ENCODE peak calls at places on chromosomes 5 and 9, in eight cellular contexts. U is endothelial cell of umbilical vein; X is CD4-positive, alpha-beta memory T cell; T is adrenal gland; A is sigmoid colon; N is neuronal stem cell; Q is left lung; D is fibroblast of lung. L is an unnamed sample. For H3K9me3 and H3K36me3, the result is how much of the 10 kb centered on the place peaks cover.

GRCh38 chr5:139755892-139756671 is 39.5 kb upstream of the PSD2 start:
- DNase-seq in U (no peak), X (no peak), T (peak), A (no peak), N (no peak), Q (no peak), D (no peak), L (no peak)

GRCh38 chr9:83059417-83059816 is 3.5 kb downstream of the RASEF start:
- DNase-seq in U (no peak), X (no peak), T (no peak), A (no peak), N (no peak), Q (no peak), D (no peak), L (no peak)

GRCh38 chr9:126393876-126394275 is 67.2 kb downstream of the MVB12B start:
- DNase-seq in U (no peak), X (no peak), T (no peak), A (no peak), N (no peak), Q (no peak), D (peak), L (no peak)

GRCh38 chr5:99000221-99000620 is 71.4 kb upstream of the CHD1 start:
- DNase-seq in U (no peak), X (no peak), T (no peak), A (no peak), N (no peak), Q (no peak), D (no peak), L (no peak)

GRCh38 chr9:138025908-138026307 is 148.3 kb downstream of the CACNA1B start:
- DNase-seq in U (no peak), X (no peak), T (no peak), A (no peak), N (no peak), Q (no peak), D (no peak), L (no peak)

GRCh38 chr9:4382722-4383317 is 83.0 kb upstream of the GLIS3 start:
- DNase-seq in U (peak), X (peak), T (peak), A (no peak), N (peak), Q (no peak), D (peak), L (peak)

GRCh38 chr5:602466-603035 is 9.6 kb upstream of the CEP72 start:
- DNase-seq in U (no peak), X (no peak), T (no peak), A (peak), N (no peak), Q (no peak), D (no peak), L (no peak)

GRCh38 chr5:180436275-180436674 is 57.9 kb upstream of the CNOT6 start:
- DNase-seq in U (no peak), X (no peak), T (no peak), A (no peak), N (no peak), Q (no peak), D (no peak), L (no peak)

GRCh38 chr5:83401775-83402174 is 69.8 kb upstream of the VCAN start:
- DNase-seq in U (no peak), X (no peak), T (no peak), A (no peak), N (no peak), Q (no peak), D (no peak), L (no peak)

GRCh38 chr5:16894236-16895057 is 41.6 kb downstream of the MYO10 start:
- DNase-seq in U (peak), X (no peak), T (no peak), A (no peak), N (peak), Q (no peak), D (peak), L (peak)

GRCh38 chr5:153460421-153460820 is 30.0 kb upstream of the GRIA1 start:
- DNase-seq in U (no peak), X (no peak), T (no peak), A (no peak), N (no peak), Q (no peak), D (no peak), L (no peak)

GRCh38 chr5:17105744-17106450 is 111.5 kb upstream of the BASP1 start:
- DNase-seq in U (peak), X (no peak), T (no peak), A (no peak), N (no peak), Q (no peak), D (peak), L (no peak)

GRCh38 chr5:139296862-139297326 is 3.4 kb downstream of the MATR3 start:
- DNase-seq in U (no peak), X (no peak), T (no peak), A (no peak), N (no peak), Q (no peak), D (no peak), L (no peak)

GRCh38 chr5:68070641-68071191 is 144.8 kb upstream of the PIK3R1 start:
- DNase-seq in U (no peak), X (no peak), T (no peak), A (no peak), N (no peak), Q (no peak), D (no peak), L (no peak)

GRCh38 chr9:89179535-89179919 is 909 bp upstream of the SHC3 start:
- DNase-seq in U (no peak), X (no peak), T (no peak), A (no peak), N (no peak), Q (no peak), D (peak), L (no peak)

GRCh38 chr5:177402271-177403043 is 2.0 kb upstream of the PFN3 start:
- DNase-seq in U (no peak), X (peak), T (peak), A (no peak), N (peak), Q (peak), D (peak), L (peak)

GRCh38 chr5:6700686-6701355 is 12.4 kb upstream of the TENT4A start:
- DNase-seq in U (no peak), X (no peak), T (no peak), A (no peak), N (no peak), Q (no peak), D (no peak), L (peak)

GRCh38 chr9:87179556-87180340 is 232.4 kb upstream of the GAS1 start:
- DNase-seq in U (no peak), X (no peak), T (no peak), A (no peak), N (no peak), Q (no peak), D (no peak), L (no peak)

GRCh38 chr5:157198277-157199058 is 17.8 kb downstream of the ITK start:
- DNase-seq in U (no peak), X (no peak), T (no peak), A (no peak), N (no peak), Q (no peak), D (no peak), L (peak)

GRCh38 chr5:159332800-159333563 is 2.7 kb upstream of the IL12B start:
- DNase-seq in U (no peak), X (no peak), T (no peak), A (no peak), N (no peak), Q (no peak), D (no peak), L (no peak)

GRCh38 chr5:134568761-134569725 is 43.6 kb downstream of the JADE2 start:
- DNase-seq in U (peak), X (no peak), T (peak), A (peak), N (no peak), Q (peak), D (peak), L (peak)

GRCh38 chr9:111691686-111692329 is 30.4 kb downstream of the GNG10 start:
- DNase-seq in U (peak), X (peak), T (no peak), A (no peak), N (peak), Q (no peak), D (peak), L (peak)

GRCh38 chr5:139251281-139251687 is 42.3 kb upstream of the MATR3 start:
- DNase-seq in U (peak), X (peak), T (no peak), A (peak), N (no peak), Q (no peak), D (no peak), L (peak)

GRCh38 chr5:159341914-159342313 is 11.6 kb upstream of the IL12B start:
- DNase-seq in U (no peak), X (peak), T (peak), A (no peak), N (no peak), Q (peak), D (peak), L (peak)

GRCh38 chr9:84668204-84669007 is 1.1 kb upstream of the NTRK2 start:
- DNase-seq in U (peak), X (no peak), T (peak), A (no peak), N (peak), Q (peak), D (peak), L (peak)

GRCh38 chr5:136613243-136613642 is 247.9 kb upstream of the TRPC7 start:
- DNase-seq in U (no peak), X (no peak), T (no peak), A (no peak), N (no peak), Q (no peak), D (no peak), L (no peak)

GRCh38 chr9:27086818-27087680 is 22.0 kb upstream of the TEK start:
- DNase-seq in U (no peak), X (no peak), T (no peak), A (no peak), N (no peak), Q (no peak), D (peak), L (no peak)

GRCh38 chr9:91214086-91214485 is 147.6 kb downstream of the AUH start:
- DNase-seq in U (peak), X (no peak), T (no peak), A (no peak), N (no peak), Q (no peak), D (no peak), L (no peak)

GRCh38 chr9:90095682-90096081 is 490.9 kb downstream of the GADD45G start:
- DNase-seq in U (no peak), X (no peak), T (no peak), A (no peak), N (no peak), Q (no peak), D (no peak), L (peak)

GRCh38 chr9:123323482-123324013 is 32.4 kb upstream of the CRB2 start:
- DNase-seq in U (no peak), X (no peak), T (no peak), A (no peak), N (no peak), Q (no peak), D (no peak), L (no peak)

GRCh38 chr9:133135193-133135745 is 14.2 kb upstream of the RALGDS start:
- DNase-seq in U (peak), X (no peak), T (peak), A (peak), N (no peak), Q (peak), D (peak), L (peak)

GRCh38 chr5:89083791-89084190 is 200.8 kb upstream of the MEF2C start:
- DNase-seq in U (no peak), X (no peak), T (no peak), A (no peak), N (no peak), Q (no peak), D (peak), L (no peak)

GRCh38 chr5:179257190-179257741 is 88.0 kb downstream of the ADAMTS2 start:
- DNase-seq in U (no peak), X (no peak), T (no peak), A (peak), N (no peak), Q (no peak), D (no peak), L (no peak)

DNA sequence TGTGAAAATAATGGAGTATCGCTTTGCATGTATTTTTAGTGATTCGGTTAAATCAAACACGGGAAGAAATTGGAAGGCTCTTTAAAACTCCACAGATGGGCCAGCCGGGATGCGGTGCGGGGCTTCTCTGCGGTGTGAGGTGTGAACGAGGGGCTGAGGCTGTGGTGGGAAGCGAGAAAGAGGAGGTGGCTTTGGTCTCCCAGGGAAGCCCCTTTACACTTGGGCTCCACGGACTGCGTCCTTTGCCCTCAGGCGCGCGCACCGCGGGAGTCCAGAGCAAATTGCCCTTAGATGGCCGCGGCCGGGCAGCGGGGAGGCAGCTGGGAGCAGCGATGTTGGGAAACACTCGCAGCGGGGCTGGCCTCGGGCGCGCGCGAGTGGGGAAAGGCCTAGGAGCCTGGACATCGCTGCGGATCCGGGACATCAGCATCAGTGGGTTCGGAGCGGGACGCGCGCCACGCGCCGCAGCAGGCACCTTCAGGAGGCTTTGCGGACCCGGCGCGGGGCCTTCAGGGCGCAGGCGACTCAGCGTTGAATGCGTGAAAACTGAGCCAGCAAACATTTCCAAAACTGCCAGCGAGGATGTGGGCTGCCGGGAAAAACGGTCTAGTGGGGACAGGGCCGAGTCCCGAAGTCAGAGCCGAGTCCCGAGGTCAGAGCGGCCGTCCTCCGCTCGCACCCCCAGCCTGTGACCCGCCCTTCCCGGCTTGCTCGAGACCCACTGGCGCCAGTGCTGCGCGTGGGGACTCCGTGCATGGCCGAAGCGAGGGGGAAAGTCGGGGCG is 6.5 kb downstream of the IRX1 start:
- DNase-seq in U (no peak), X (no peak), T (no peak), A (no peak), N (no peak), Q (no peak), D (no peak), L (no peak)
- H3K9me3 ChIP-seq in U (under half), X (under half), T (under half), A (under half), N (under half), Q (under half), D (under half), L (under half)

GRCh38 chr5:76782444-76782843 is 36.4 kb upstream of the F2RL1 start:
- DNase-seq in U (peak), X (no peak), T (no peak), A (no peak), N (no peak), Q (no peak), D (no peak), L (no peak)
- H3K27ac ChIP-seq in U (peak), X (no peak), T (no peak), A (no peak), N (no peak), Q (no peak), D (no peak), L (no peak)

GRCh38 chr5:149963722-149964121 is 3.2 kb downstream of the SLC26A2 start:
- DNase-seq in U (no peak), X (no peak), T (no peak), A (no peak), N (no peak), Q (no peak), D (no peak), L (peak)

GRCh38 chr5:149962040-149962439 is 1.5 kb downstream of the SLC26A2 start:
- DNase-seq in U (peak), X (peak), T (peak), A (no peak), N (no peak), Q (no peak), D (peak), L (peak)

GRCh38 chr5:149961186-149961685 is 678 bp downstream of the SLC26A2 start:
- DNase-seq in U (peak), X (peak), T (no peak), A (no peak), N (no peak), Q (no peak), D (no peak), L (no peak)

GRCh38 chr5:149960272-149961185 is at the start of gene SLC26A2:
- DNase-seq in U (peak), X (peak), T (peak), A (peak), N (peak), Q (peak), D (peak), L (peak)

GRCh38 chr5:149962601-149963300 is 2.2 kb downstream of the SLC26A2 start:
- DNase-seq in U (no peak), X (no peak), T (no peak), A (no peak), N (no peak), Q (no peak), D (no peak), L (no peak)
- H3K36me3 ChIP-seq in U (under half), X (under half), T (under half), A (under half), N (under half), Q (under half), D (under half), L (under half)

DNA sequence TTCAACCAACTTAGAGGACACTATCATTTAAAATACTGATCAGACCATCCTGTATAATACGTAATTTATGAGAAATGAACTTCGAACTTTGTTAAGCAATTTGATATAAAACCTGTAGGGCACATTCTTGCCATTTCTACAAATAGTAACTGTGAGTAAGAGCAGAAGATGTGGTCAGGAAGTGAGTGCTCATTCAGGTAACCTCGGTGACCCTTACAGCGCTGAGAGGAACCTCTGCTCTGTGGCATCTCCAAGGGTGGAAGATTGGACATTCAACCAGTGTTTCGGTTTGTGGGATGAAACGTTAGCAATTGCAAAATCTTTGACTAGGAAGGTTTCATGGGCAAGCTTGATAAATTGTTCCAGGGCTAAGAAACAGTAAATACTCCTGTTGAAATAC is 194.8 kb upstream of the IRX2 start:
- DNase-seq in U (no peak), X (no peak), T (no peak), A (no peak), N (no peak), Q (no peak), D (no peak), L (no peak)
- H3K9me3 ChIP-seq in U (under half), X (under half), T (under half), A (under half), N (under half), Q (under half), D (under half), L (under half)

GRCh38 chr9:136662326-136662655 is 425 bp upstream of the EGFL7 start:
- DNase-seq in U (no peak), X (no peak), T (no peak), A (no peak), N (no peak), Q (no peak), D (no peak), L (no peak)

GRCh38 chr9:136664799-136665082 is 2.0 kb downstream of the EGFL7 start:
- DNase-seq in U (no peak), X (no peak), T (no peak), A (no peak), N (no peak), Q (no peak), D (no peak), L (no peak)

GRCh38 chr9:136662656-136663310 is at the start of gene EGFL7:
- DNase-seq in U (peak), X (no peak), T (peak), A (no peak), N (no peak), Q (no peak), D (no peak), L (no peak)

GRCh38 chr9:136664000-136664798 is 1.5 kb downstream of the EGFL7 start:
- DNase-seq in U (no peak), X (no peak), T (peak), A (no peak), N (no peak), Q (no peak), D (no peak), L (no peak)

GRCh38 chr9:136663311-136663679 is 579 bp downstream of the EGFL7 start:
- DNase-seq in U (no peak), X (no peak), T (no peak), A (no peak), N (no peak), Q (no peak), D (no peak), L (no peak)
- H3K27ac ChIP-seq in U (peak), X (no peak), T (peak), A (peak), N (no peak), Q (peak), D (no peak), L (peak)

GRCh38 chr9:128916745-128917144 is 4.0 kb upstream of the PHYHD1 start:
- DNase-seq in U (no peak), X (no peak), T (no peak), A (no peak), N (no peak), Q (no peak), D (no peak), L (no peak)
- H3K36me3 ChIP-seq in U (under half), X (under half), T (under half), A (under half), N (half or more), Q (under half), D (under half), L (under half)